ENCODE peak calls at places on chromosomes 2 and 18, in seven cellular contexts. B is stimulated activated CD4-positive, alpha-beta T cell treated with anti-CD3 and anti-CD28 coated beads, Interleukin-12 subunit alpha, Interleukin-12 subunit beta, amount 100 ng/mL, for 4 hours; Q is cardiac fibroblast; P is NCI-H2029 treated with DMSO at 0.1 percent for 48 hours; A is HCEC 1CT; G is activated CD8-positive, alpha-beta memory T cell treated with anti-CD3 and anti-CD28 coated beads, Interleukin-2, amount 10 ng/mL, durations not matched to agents 7 days and 5 days; J is NCI-H2081. F is an unnamed sample.

GRCh38 chr18:52408800-52409302 is 68.9 kb downstream of the DCC start:
- DNase-seq in B (no peak), Q (no peak), P (no peak), A (no peak), G (no peak), J (no peak), F (no peak)

GRCh38 chr2:72837171-72837570 is 11.3 kb upstream of the EXOC6B start:
- DNase-seq in B (no peak), Q (peak), P (no peak), A (peak), G (no peak), J (no peak), F (no peak)

GRCh38 chr18:28903366-28903765 is 726.4 kb upstream of the CDH2 start:
- DNase-seq in B (no peak), Q (peak), P (no peak), A (peak), G (no peak), J (no peak), F (no peak)

GRCh38 chr2:62568983-62569837 is 63.2 kb upstream of the TMEM17 start:
- DNase-seq in B (no peak), Q (no peak), P (no peak), A (peak), G (no peak), J (no peak), F (no peak)

GRCh38 chr2:8957593-8957992 is 45.9 kb downstream of the MBOAT2 start:
- DNase-seq in B (no peak), Q (peak), P (no peak), A (no peak), G (no peak), J (no peak), F (no peak)

GRCh38 chr2:197261808-197262226 is 48.8 kb downstream of the ANKRD44 start:
- DNase-seq in B (no peak), Q (peak), P (peak), A (peak), G (no peak), J (no peak), F (no peak)

GRCh38 chr18:10518595-10519273 is 7.1 kb upstream of the NAPG start:
- DNase-seq in B (no peak), Q (peak), P (no peak), A (peak), G (no peak), J (peak), F (no peak)

GRCh38 chr18:21799706-21800105 is 59.1 kb downstream of the MIB1 start:
- DNase-seq in B (no peak), Q (no peak), P (no peak), A (no peak), G (no peak), J (no peak), F (no peak)

GRCh38 chr2:32663864-32664263 is 36.0 kb downstream of the TTC27 start:
- DNase-seq in B (no peak), Q (peak), P (no peak), A (no peak), G (no peak), J (no peak), F (no peak)

GRCh38 chr2:217014298-217015116 is 154.6 kb upstream of the TNP1 start:
- DNase-seq in B (no peak), Q (no peak), P (no peak), A (no peak), G (no peak), J (no peak), F (no peak)

GRCh38 chr2:104930739-104931138 is 76.8 kb downstream of the POU3F3 start:
- DNase-seq in B (no peak), Q (no peak), P (no peak), A (no peak), G (no peak), J (no peak), F (no peak)

GRCh38 chr2:241082338-241083090 is 19.6 kb downstream of the MTERF4 start:
- DNase-seq in B (no peak), Q (no peak), P (no peak), A (no peak), G (peak), J (no peak), F (no peak)

GRCh38 chr18:69648486-69648885 is 247.8 kb downstream of the DOK6 start:
- DNase-seq in B (no peak), Q (no peak), P (no peak), A (no peak), G (no peak), J (peak), F (no peak)

GRCh38 chr2:161556440-161556839 is 67.8 kb upstream of the SLC4A10 start:
- DNase-seq in B (no peak), Q (peak), P (no peak), A (peak), G (no peak), J (no peak), F (no peak)

GRCh38 chr2:181037922-181038321 is 57.5 kb downstream of the UBE2E3 start:
- DNase-seq in B (no peak), Q (peak), P (no peak), A (peak), G (no peak), J (no peak), F (no peak)

GRCh38 chr2:10787176-10787968 is 25.2 kb downstream of the PDIA6 start:
- DNase-seq in B (peak), Q (peak), P (no peak), A (no peak), G (no peak), J (no peak), F (no peak)

GRCh38 chr2:225074919-225075681 is 32.8 kb upstream of the DOCK10 start:
- DNase-seq in B (no peak), Q (no peak), P (no peak), A (no peak), G (no peak), J (no peak), F (no peak)

GRCh38 chr18:77346446-77346845 is 96.8 kb downstream of the GALR1 start:
- DNase-seq in B (no peak), Q (peak), P (no peak), A (peak), G (no peak), J (no peak), F (no peak)

GRCh38 chr18:33578371-33579146 is 540 bp downstream of the ASXL3 start:
- DNase-seq in B (no peak), Q (no peak), P (no peak), A (no peak), G (no peak), J (no peak), F (no peak)

GRCh38 chr18:48002933-48003365 is 72.5 kb upstream of the SMAD2 start:
- DNase-seq in B (no peak), Q (peak), P (no peak), A (no peak), G (no peak), J (no peak), F (no peak)

GRCh38 chr2:110993557-110994231 is 127.0 kb upstream of the BCL2L11 start:
- DNase-seq in B (no peak), Q (no peak), P (no peak), A (no peak), G (no peak), J (no peak), F (no peak)

F was measured in central memory CD8-positive, alpha-beta T cell.